ENCODE peak calls at places on chromosomes 11 and 22, in seven cellular contexts. K is HEK293T; V is Ammon's horn; W is endodermal cell; U is HS-5; X is activated naive CD8-positive, alpha-beta T cell treated with anti-CD3 and anti-CD28 coated beads, Interleukin-2, amount 10 ng/mL, durations not matched to agents 7 days and 5 days; S is AG20443. Y is an unnamed sample.

GRCh38 chr11:1751521-1751921 is 1.1 kb upstream of the IFITM10 start:
- DNase-seq in V (no peak), X (peak), K (no peak), S (no peak), W (no peak), U (no peak), Y (no peak)

GRCh38 chr11:12017243-12017678 is 8.8 kb upstream of the DKK3 start:
- DNase-seq in X (no peak), V (no peak), S (peak), U (no peak), K (no peak), W (no peak), Y (no peak)

GRCh38 chr22:44200855-44201550 is 20.3 kb downstream of the PARVG start:
- DNase-seq in U (no peak), V (no peak), K (no peak), W (no peak), X (peak), S (no peak), Y (no peak)

GRCh38 chr11:48169706-48170105 is 46.9 kb upstream of the OR4B1 start:
- DNase-seq in V (no peak), W (no peak), K (no peak), S (no peak), U (no peak), X (no peak), Y (no peak)

GRCh38 chr22:31048570-31048969 is 32.5 kb upstream of the SMTN start:
- DNase-seq in X (no peak), W (no peak), K (no peak), V (no peak), S (no peak), U (no peak), Y (no peak)

GRCh38 chr11:28401446-28401845 is 293.3 kb downstream of the METTL15 start:
- DNase-seq in X (no peak), S (no peak), W (no peak), V (no peak), K (no peak), U (no peak), Y (no peak)

GRCh38 chr22:42397332-42398246 is 34.6 kb downstream of the NFAM1 start:
- DNase-seq in U (no peak), W (no peak), K (no peak), S (no peak), X (no peak), V (peak), Y (no peak)

GRCh38 chr22:42645938-42646568 is 3.1 kb downstream of the CYB5R3 start:
- DNase-seq in X (no peak), W (peak), U (no peak), V (no peak), S (no peak), K (no peak), Y (no peak)

GRCh38 chr11:9529333-9529648 is 44.2 kb upstream of the WEE1 start:
- DNase-seq in U (no peak), W (peak), V (no peak), K (peak), X (no peak), S (peak), Y (no peak)

GRCh38 chr22:29816539-29816938 is 21.5 kb downstream of the ASCC2 start:
- DNase-seq in U (no peak), K (no peak), W (no peak), S (no peak), X (no peak), V (peak), Y (no peak)

GRCh38 chr11:94926698-94927237 is 46.6 kb downstream of the CWC15 start:
- DNase-seq in S (peak), K (no peak), U (peak), W (no peak), V (peak), X (no peak), Y (peak)

GRCh38 chr22:50696799-50697561 is 24.4 kb downstream of the SHANK3 start:
- DNase-seq in V (no peak), W (peak), X (no peak), S (peak), U (no peak), K (peak), Y (no peak)

GRCh38 chr22:22692707-22693530 is 48.5 kb downstream of the GGTLC2 start:
- DNase-seq in X (peak), V (no peak), S (peak), W (peak), U (no peak), K (peak), Y (no peak)

GRCh38 chr22:46140989-46141928 is 9.1 kb upstream of the PPARA start:
- DNase-seq in V (no peak), X (no peak), K (no peak), S (no peak), W (no peak), U (no peak), Y (no peak)

GRCh38 chr22:49391436-49391835 is 436.2 kb downstream of the BRD1 start:
- DNase-seq in U (no peak), V (no peak), K (no peak), S (no peak), X (no peak), W (peak), Y (no peak)

GRCh38 chr11:125253795-125254525 is 89.4 kb downstream of the PKNOX2 start:
- DNase-seq in W (no peak), K (no peak), U (no peak), S (no peak), V (no peak), X (no peak), Y (no peak)

GRCh38 chr22:39643311-39644083 is 72.9 kb downstream of the CACNA1I start:
- DNase-seq in X (no peak), S (no peak), W (no peak), K (no peak), U (no peak), V (no peak), Y (no peak)

GRCh38 chr11:119479685-119480275 is 56.8 kb upstream of the THY1 start:
- DNase-seq in X (no peak), K (no peak), V (no peak), U (no peak), S (peak), W (peak), Y (no peak)

GRCh38 chr11:75430692-75431532 is 2.1 kb downstream of the KLHL35 start:
- DNase-seq in V (no peak), K (no peak), S (no peak), U (no peak), W (no peak), X (no peak), Y (no peak)